ENCODE peak calls at places on chromosomes 11 and 22, in four cellular contexts. T is stimulated activated naive CD8-positive, alpha-beta T cell treated with anti-CD3 and anti-CD28 coated beads, Interleukin-15, amount 100 ng/mL, for 72 hours; D is activated CD4-positive, alpha-beta T cell treated with anti-CD3 and anti-CD28 coated beads, Interleukin-2, amount 50 U/mL, for 24 hours; A is fibroblast of mammary gland. P is an unnamed sample.
A peak's percentile ranks its signal among the peaks of the same experiment; 100 is the strongest.

GRCh38 chr11:1122356-1123002 is 35.3 kb upstream of the MUC5AC start:
- DNase-seq in T (no peak), D (no peak), A (no peak), P (no peak)

GRCh38 chr11:121029813-121030445 is 6.0 kb downstream of the TBCEL start:
- DNase-seq in T (no peak), D (no peak), A (no peak), P (no peak)

GRCh38 chr22:23608583-23608982 is 23.5 kb downstream of the DRICH1 start:
- DNase-seq in T (no peak), D (no peak), A (no peak), P (peak; percentile 33)

GRCh38 chr11:70348191-70348590 is 50.1 kb upstream of the CTTN start:
- DNase-seq in T (no peak), D (no peak), A (no peak), P (no peak)

GRCh38 chr11:38345286-38345685 is 1747.2 kb upstream of the RAG2 start:
- DNase-seq in T (no peak), D (no peak), A (no peak), P (peak; percentile 1)

GRCh38 chr11:128525411-128526243 is 61.7 kb downstream of the ETS1 start:
- DNase-seq in T (peak; percentile 41), D (no peak), A (peak; percentile 85), P (peak; percentile 82)

GRCh38 chr11:96211433-96211832 is 131.6 kb downstream of the MAML2 start:
- DNase-seq in T (no peak), D (no peak), A (no peak), P (no peak)

GRCh38 chr11:102572537-102573220 is 42.1 kb upstream of the MMP7 start:
- DNase-seq in T (no peak), D (no peak), A (peak; percentile 14), P (no peak)

GRCh38 chr11:9016916-9017642 is 13.3 kb upstream of the NRIP3 start:
- DNase-seq in T (no peak), D (no peak), A (no peak), P (no peak)

GRCh38 chr11:133541331-133542095 is 9.2 kb upstream of the OPCML start:
- DNase-seq in T (no peak), D (no peak), A (no peak), P (no peak)

GRCh38 chr22:39528080-39528661 is 4.4 kb downstream of the RPS19BP1 start:
- DNase-seq in T (no peak), D (no peak), A (no peak), P (no peak)

GRCh38 chr11:34653851-34654490 is 33.1 kb downstream of the EHF start:
- DNase-seq in T (no peak), D (no peak), A (peak; percentile 95), P (peak; percentile 97)

GRCh38 chr11:2468363-2469240 is 23.8 kb downstream of the KCNQ1 start:
- DNase-seq in T (no peak), D (no peak), A (no peak), P (peak; percentile 20)

GRCh38 chr11:118202599-118203422 is 22.0 kb downstream of the JAML start:
- DNase-seq in T (peak; percentile 55), D (no peak), A (no peak), P (no peak)

GRCh38 chr11:134101292-134101691 is 32.4 kb downstream of the JAM3 start:
- DNase-seq in T (no peak), D (no peak), A (peak; percentile 12), P (peak; percentile 55)

GRCh38 chr11:113261709-113262475 is 52.5 kb upstream of the TTC12 start:
- DNase-seq in T (no peak), D (no peak), A (no peak), P (peak; percentile 81)

GRCh38 chr11:45158891-45159605 is 12.6 kb downstream of the PRDM11 start:
- DNase-seq in T (no peak), D (no peak), A (no peak), P (no peak)

GRCh38 chr11:69791266-69791665 is 16.1 kb upstream of the FGF4 start:
- DNase-seq in T (no peak), D (no peak), A (peak; percentile 26), P (peak; percentile 44)

GRCh38 chr11:64245797-64246623 is 733 bp downstream of the PPP1R14B start:
- DNase-seq in T (peak; percentile 48), D (peak; percentile 58), A (peak; percentile 91), P (peak; percentile 100)

GRCh38 chr22:27213766-27214581 is 556.6 kb downstream of the MIAT start:
- DNase-seq in T (no peak), D (no peak), A (peak; percentile 52), P (no peak)

GRCh38 chr11:72627594-72628281 is 46.5 kb downstream of the PDE2A start:
- DNase-seq in T (no peak), D (no peak), A (no peak), P (no peak)

GRCh38 chr11:61732705-61733104 is 19.7 kb upstream of the MYRF start:
- DNase-seq in T (no peak), D (no peak), A (peak; percentile 80), P (no peak)

GRCh38 chr11:10029386-10030121 is 264.5 kb downstream of the SBF2 start:
- DNase-seq in T (no peak), D (no peak), A (no peak), P (no peak)

GRCh38 chr22:38618682-38619081 is 37.5 kb downstream of the FAM227A start:
- DNase-seq in T (no peak), D (no peak), A (peak; percentile 31), P (peak; percentile 25)

GRCh38 chr11:31706357-31706756 is 104.8 kb downstream of the PAX6 start:
- DNase-seq in T (no peak), D (no peak), A (no peak), P (no peak)

GRCh38 chr11:130092661-130093060 is 23.0 kb downstream of the APLP2 start:
- DNase-seq in T (no peak), D (no peak), A (no peak), P (no peak)

GRCh38 chr11:76801736-76802135 is 18.6 kb downstream of the TSKU start:
- DNase-seq in T (no peak), D (no peak), A (no peak), P (no peak)

GRCh38 chr11:44014968-44015623 is 32.7 kb upstream of the ACCSL start:
- DNase-seq in T (no peak), D (no peak), A (peak; percentile 85), P (peak; percentile 33)

GRCh38 chr11:117879516-117880480 is 3.3 kb upstream of the FXYD6 start:
- DNase-seq in T (no peak), D (no peak), A (no peak), P (no peak)

P was measured in LHCN-M2.